ENCODE peak calls at places on chromosomes 13 and 19, in seven cellular contexts. B, G, T, C, N, F and J are unnamed samples.

GRCh38 chr13:83620535-83621220 is 261.6 kb downstream of the SLITRK1 start:
- DNase-seq in N (peak), T (no peak), B (no peak), G (no peak), F (no peak), C (peak), J (peak)

GRCh38 chr19:51024924-51025323 is 1.5 kb downstream of the KLK11 start:
- DNase-seq in C (no peak), T (no peak), N (no peak), F (no peak), G (no peak), B (no peak), J (no peak)

GRCh38 chr19:44752816-44753618 is 4.5 kb downstream of the BCL3 start:
- DNase-seq in N (no peak), C (peak), B (peak), G (peak), F (peak), T (peak), J (peak)

GRCh38 chr13:90454002-90454636 is 893.4 kb upstream of the MIR17HG start:
- DNase-seq in N (no peak), B (no peak), T (no peak), F (no peak), G (no peak), C (no peak), J (no peak)

GRCh38 chr13:28239374-28239773 is 101.0 kb downstream of the PAN3 start:
- DNase-seq in N (no peak), F (no peak), T (no peak), B (no peak), C (no peak), G (no peak), J (no peak)

GRCh38 chr19:34345934-34346333 is 19.1 kb upstream of the GPI start:
- DNase-seq in G (no peak), F (peak), T (peak), B (no peak), N (peak), C (peak), J (peak)

GRCh38 chr13:31927219-31927653 is 104.3 kb upstream of the FRY start:
- DNase-seq in B (no peak), C (no peak), G (no peak), T (no peak), N (no peak), F (no peak), J (no peak)

GRCh38 chr13:45162194-45162593 is 38.7 kb downstream of the KCTD4 start:
- DNase-seq in F (no peak), N (no peak), T (no peak), C (peak), G (no peak), B (no peak), J (no peak)

GRCh38 chr19:3942790-3943409 is 10.0 kb downstream of the NMRK2 start:
- DNase-seq in N (no peak), G (no peak), C (no peak), F (no peak), B (no peak), T (no peak), J (no peak)

GRCh38 chr13:67574320-67575233 is 344.4 kb upstream of the PCDH9 start:
- DNase-seq in T (no peak), G (no peak), N (no peak), C (peak), B (no peak), F (no peak), J (peak)

GRCh38 chr13:73224708-73225107 is 165.9 kb downstream of the KLF5 start:
- DNase-seq in B (no peak), G (no peak), N (no peak), F (no peak), C (peak), T (no peak), J (no peak)

GRCh38 chr13:62176051-62176450 is 760.4 kb upstream of the PCDH20 start:
- DNase-seq in C (peak), G (no peak), B (no peak), F (no peak), T (no peak), N (no peak), J (no peak)

GRCh38 chr13:24741016-24741662 is 22.8 kb upstream of the RNF17 start:
- DNase-seq in N (no peak), B (no peak), G (no peak), F (no peak), T (no peak), C (no peak), J (no peak)

GRCh38 chr19:4482721-4483120 is 10.6 kb downstream of the HDGFL2 start:
- DNase-seq in F (no peak), N (no peak), G (no peak), T (no peak), B (no peak), C (no peak), J (no peak)

GRCh38 chr13:36369268-36370107 is 23.3 kb upstream of the SPART start:
- DNase-seq in T (no peak), G (no peak), N (no peak), C (peak), B (no peak), F (no peak), J (no peak)

GRCh38 chr13:113001251-113002140 is 32.5 kb downstream of the MCF2L start:
- DNase-seq in T (no peak), N (no peak), C (peak), B (no peak), G (no peak), F (no peak), J (no peak)

GRCh38 chr19:6023936-6024335 is 46.0 kb upstream of the RANBP3 start:
- DNase-seq in C (no peak), G (no peak), T (no peak), B (no peak), N (no peak), F (peak), J (no peak)

GRCh38 chr13:85586422-85586831 is 212.8 kb downstream of the SLITRK6 start:
- DNase-seq in N (no peak), G (no peak), C (peak), T (no peak), B (no peak), F (no peak), J (peak)

GRCh38 chr13:83895994-83896580 is 13.8 kb upstream of the SLITRK1 start:
- DNase-seq in T (no peak), B (no peak), N (no peak), G (no peak), F (no peak), C (peak), J (peak)

GRCh38 chr13:21124853-21125252 is 51.5 kb downstream of the SKA3 start:
- DNase-seq in G (peak), N (no peak), C (peak), T (no peak), F (no peak), B (no peak), J (no peak)

GRCh38 chr13:100987993-100988392 is 313.4 kb upstream of the TMTC4 start:
- DNase-seq in F (no peak), B (no peak), G (no peak), N (no peak), T (no peak), C (peak), J (no peak)

GRCh38 chr19:35882074-35882832 is 13.9 kb downstream of the APLP1 start:
- DNase-seq in F (no peak), C (peak), B (no peak), T (peak), N (peak), G (no peak), J (peak)

GRCh38 chr19:14054721-14055120 is 7.2 kb downstream of the PALM3 start:
- DNase-seq in N (no peak), G (no peak), T (no peak), B (no peak), F (no peak), C (no peak), J (no peak)

GRCh38 chr19:3683866-3684816 is 16.1 kb downstream of the PIP5K1C start:
- DNase-seq in N (no peak), C (peak), F (no peak), T (no peak), G (no peak), B (no peak), J (no peak)

GRCh38 chr13:95226932-95227718 is 74.1 kb downstream of the ABCC4 start:
- DNase-seq in N (no peak), C (no peak), B (no peak), G (no peak), F (no peak), T (no peak), J (no peak)

GRCh38 chr19:45952691-45953505 is 20.8 kb downstream of the NOVA2 start:
- DNase-seq in B (peak), G (no peak), T (peak), C (peak), F (no peak), N (no peak), J (peak)

GRCh38 chr13:105778196-105778595 is 757.3 kb downstream of the EFNB2 start:
- DNase-seq in G (no peak), N (no peak), C (peak), T (no peak), B (no peak), F (no peak), J (no peak)

GRCh38 chr13:97257800-97258799 is 36.0 kb downstream of the MBNL2 start:
- DNase-seq in G (peak), N (peak), T (peak), B (peak), F (no peak), C (peak), J (peak)

GRCh38 chr13:46728777-46729176 is 68.2 kb downstream of the ESD start:
- DNase-seq in F (no peak), C (no peak), N (no peak), T (peak), B (no peak), G (no peak), J (no peak)

GRCh38 chr13:32495429-32495828 is 43.2 kb downstream of the N4BP2L2 start:
- DNase-seq in N (no peak), C (no peak), G (no peak), F (no peak), B (no peak), T (no peak), J (no peak)

GRCh38 chr19:46069841-46070341 is 29.1 kb upstream of the IGFL4 start:
- DNase-seq in T (no peak), C (peak), F (no peak), B (no peak), N (no peak), G (no peak), J (peak)

GRCh38 chr13:59119475-59119874 is 1044.3 kb downstream of the DIAPH3 start:
- DNase-seq in F (no peak), N (no peak), B (no peak), T (no peak), C (peak), G (no peak), J (no peak)

GRCh38 chr19:32363175-32363574 is 17.8 kb downstream of the ZNF507 start:
- DNase-seq in T (no peak), F (no peak), C (no peak), B (no peak), N (no peak), G (no peak), J (no peak)

GRCh38 chr19:33416307-33417215 is 43.1 kb downstream of the CEBPG start:
- DNase-seq in N (peak), B (no peak), T (peak), F (peak), G (no peak), C (peak), J (peak)

GRCh38 chr13:35527451-35527850 is 51.0 kb upstream of the MAB21L1 start:
- DNase-seq in F (no peak), C (no peak), G (no peak), T (no peak), N (no peak), B (no peak), J (no peak)

GRCh38 chr13:85896516-85897450 is 97.6 kb upstream of the SLITRK6 start:
- DNase-seq in G (no peak), C (no peak), B (no peak), T (no peak), F (no peak), N (no peak), J (peak)

DNA sequence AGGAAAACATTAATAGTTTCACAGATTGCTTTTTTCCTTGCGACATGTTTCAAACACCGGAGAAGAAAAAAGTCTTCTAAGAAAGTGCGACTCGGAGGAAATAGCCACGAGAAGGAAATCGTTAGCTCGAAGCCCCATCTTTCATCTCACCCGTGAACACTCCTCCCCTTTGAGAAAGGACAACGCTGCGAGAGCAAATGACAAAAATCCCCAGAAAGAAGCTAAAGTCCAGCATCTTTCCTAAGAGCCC is 65.5 kb downstream of the KCNRG start:
- DNase-seq in N (no peak), T (no peak), B (no peak), G (no peak), F (no peak), C (no peak), J (no peak)
- H3K27ac ChIP-seq in N (peak), T (peak), B (peak), G (peak), F (peak), C (peak), J (peak)

DNA sequence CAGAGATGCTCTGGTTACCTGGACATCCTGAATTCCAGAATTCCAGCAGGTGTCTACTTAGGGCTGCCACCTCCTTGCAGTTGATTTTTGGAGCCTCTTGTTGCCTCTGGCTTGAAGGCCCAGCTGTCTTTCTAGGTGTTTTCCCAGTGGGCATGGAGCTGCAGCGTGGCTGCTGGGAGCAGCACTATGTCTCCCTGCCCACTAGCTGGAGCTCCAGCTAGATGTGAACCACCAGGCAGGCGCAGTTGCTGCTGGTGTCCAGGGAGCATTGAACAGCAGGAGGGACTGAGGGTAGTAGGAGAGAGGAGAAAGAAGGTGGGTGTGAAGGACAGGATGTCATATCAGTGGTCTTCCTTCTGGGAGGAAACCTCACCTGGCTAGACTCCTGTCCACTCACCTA is 9.9 kb upstream of the SELENOW start:
- DNase-seq in N (no peak), F (no peak), C (no peak), B (no peak), T (no peak), G (no peak), J (no peak)
- TF ChIP-seq CTCF in N (no peak), F (no peak), C (no peak), B (no peak), T (peak), G (no peak), J (no peak)

DNA sequence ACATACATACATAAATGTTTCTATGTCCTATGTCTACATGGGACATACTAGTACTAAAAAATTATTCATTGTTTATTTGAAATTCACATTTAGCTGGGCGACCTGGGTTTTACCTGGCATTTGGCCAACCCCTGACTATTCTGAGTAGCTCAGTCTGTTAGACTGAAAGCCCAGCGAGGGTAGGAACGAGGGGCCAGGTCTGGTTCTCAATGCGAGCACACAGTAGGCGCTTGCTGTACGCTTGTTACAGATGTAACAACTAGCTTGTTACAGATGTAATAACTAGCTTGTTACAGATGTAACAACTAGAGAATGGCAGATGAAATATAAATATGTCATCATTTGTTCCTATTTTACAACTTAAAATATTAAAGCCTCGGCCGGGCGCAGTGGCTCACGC is 920 bp upstream of the ANO8 start:
- DNase-seq in F (no peak), B (no peak), T (no peak), G (no peak), N (no peak), C (no peak), J (no peak)
- H3K27ac ChIP-seq in F (peak), B (no peak), T (no peak), G (peak), N (peak), C (no peak), J (peak)

DNA sequence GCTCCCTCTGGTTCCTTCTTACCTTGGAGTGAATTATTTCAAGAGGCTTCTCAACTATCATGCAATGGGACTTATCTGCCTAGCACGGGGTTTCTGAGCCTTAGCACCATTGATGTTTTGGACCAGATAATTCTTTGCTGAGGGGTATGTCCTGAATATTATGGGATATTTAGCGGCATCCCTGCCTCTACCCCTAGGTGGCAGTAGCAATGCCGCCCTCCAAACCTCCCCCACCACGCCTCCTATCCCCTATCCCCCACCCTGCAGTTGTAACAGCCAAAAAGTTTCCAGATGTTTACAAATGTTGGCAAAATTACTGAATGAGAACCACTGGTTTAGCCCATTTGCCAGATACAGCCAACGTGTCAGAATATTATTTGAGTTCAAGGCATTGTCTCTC is 125.5 kb downstream of the POSTN start:
- DNase-seq in G (no peak), T (no peak), C (no peak), B (no peak), N (no peak), F (no peak), J (peak)
- TF ChIP-seq CTCF in G (no peak), T (no peak), C (no peak), B (no peak), N (peak), F (no peak), J (no peak)

GRCh38 chr13:111976474-111977183 is 90.3 kb upstream of the SOX1 start:
- DNase-seq in B (no peak), G (no peak), T (no peak), C (no peak), N (no peak), F (no peak), J (no peak)

GRCh38 chr13:111975539-111976473 is 91.1 kb upstream of the SOX1 start:
- DNase-seq in T (no peak), C (no peak), F (no peak), N (no peak), B (no peak), G (no peak), J (no peak)

GRCh38 chr13:111978536-111978935 is 88.4 kb upstream of the SOX1 start:
- DNase-seq in T (no peak), C (no peak), F (no peak), B (no peak), N (no peak), G (no peak), J (no peak)

GRCh38 chr13:111974065-111974640 is 92.8 kb upstream of the SOX1 start:
- DNase-seq in N (no peak), F (no peak), T (no peak), G (no peak), C (no peak), B (no peak), J (no peak)

DNA sequence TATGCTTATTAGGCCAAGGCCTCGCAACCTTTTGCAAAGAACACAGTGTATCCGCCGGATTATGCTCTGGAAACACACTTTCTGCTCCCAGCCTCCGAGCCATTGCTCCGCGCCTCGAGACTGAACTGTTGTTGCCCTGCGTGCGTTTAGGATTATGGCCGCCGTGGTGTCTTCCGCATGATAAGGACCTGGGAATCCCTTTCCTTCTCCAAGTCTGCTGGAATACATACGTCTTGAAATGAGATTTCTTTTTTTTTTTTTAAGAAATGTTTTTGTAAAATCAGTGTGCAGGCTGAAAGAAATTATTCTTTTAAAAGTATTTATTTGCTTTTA is 89.8 kb upstream of the SOX1 start:
- DNase-seq in T (no peak), F (no peak), B (no peak), N (no peak), C (no peak), G (no peak), J (no peak)
- H3K27ac ChIP-seq in T (no peak), F (no peak), B (no peak), N (no peak), C (no peak), G (no peak), J (no peak)